ENCODE peak calls at places on chromosomes 4 and X, in nine cellular contexts. W is SW480, M is EH, Q is EL, O is hepatic stellate cell, Y is A549, T is NAMALWA, P is progenitor cell of endocrine pancreas, E is substantia nigra. U is an unnamed sample.

GRCh38 chr4:83599183-83599582 is 63.3 kb downstream of the GPAT3 start:
- DNase-seq in T (peak; percentile 86), O (peak; percentile 16), Y (peak; percentile 46), Q (peak; percentile 45), E (no peak), P (no peak), M (peak; percentile 63), W (peak; percentile 52), U (no peak)

GRCh38 chrX:150813922-150814321 is 84.5 kb downstream of the CD99L2 start:
- DNase-seq in E (no peak), W (no peak), O (no peak), T (no peak), M (peak; percentile 48), P (no peak), Q (peak; percentile 20), Y (no peak), U (no peak)

GRCh38 chrX:118536687-118537461 is 41.3 kb downstream of the DOCK11 start:
- DNase-seq in E (no peak), T (peak; percentile 76), P (no peak), M (peak; percentile 59), Y (peak; percentile 31), W (no peak), O (peak; percentile 25), Q (peak; percentile 33), U (peak; percentile 27)

GRCh38 chr4:72473434-72473900 is 95.6 kb downstream of the ADAMTS3 start:
- DNase-seq in P (no peak), O (no peak), Y (no peak), Q (no peak), W (no peak), E (no peak), T (no peak), M (no peak), U (no peak)

GRCh38 chr4:174262624-174263444 is 20.6 kb downstream of the FBXO8 start:
- DNase-seq in P (no peak), Y (no peak), T (no peak), W (no peak), Q (no peak), E (no peak), O (no peak), M (no peak), U (no peak)

GRCh38 chr4:67765928-67766327 is 11.7 kb upstream of the GNRHR start:
- DNase-seq in P (no peak), M (no peak), O (no peak), W (no peak), Q (no peak), E (no peak), T (no peak), Y (no peak), U (no peak)

GRCh38 chrX:55201930-55202579 is 18.1 kb upstream of the PAGE5 start:
- DNase-seq in O (no peak), W (no peak), P (no peak), Q (no peak), Y (no peak), M (no peak), T (no peak), E (no peak), U (no peak)

GRCh38 chr4:6991771-6992557 is 51.2 kb upstream of the TADA2B start:
- DNase-seq in W (no peak), O (peak; percentile 51), Y (no peak), E (no peak), T (no peak), Q (peak; percentile 90), M (peak; percentile 90), P (no peak), U (peak; percentile 26)

GRCh38 chrX:136528645-136529315 is 3.2 kb upstream of the VGLL1 start:
- DNase-seq in Q (no peak), W (no peak), O (no peak), T (peak; percentile 9), P (no peak), M (peak; percentile 8), Y (peak; percentile 13), E (no peak), U (no peak)

GRCh38 chrX:14051416-14051815 is 21.7 kb upstream of the GEMIN8 start:
- DNase-seq in O (no peak), W (peak; percentile 15), T (no peak), E (no peak), Q (no peak), P (no peak), M (no peak), Y (peak; percentile 41), U (no peak)

GRCh38 chr4:80610845-80611244 is 275.3 kb downstream of the CFAP299 start:
- DNase-seq in O (no peak), P (no peak), E (no peak), T (peak; percentile 96), M (peak; percentile 24), Y (no peak), W (peak; percentile 63), Q (peak; percentile 33), U (no peak)

GRCh38 chr4:121717680-121718237 is 21.0 kb upstream of the ANXA5 start:
- DNase-seq in T (no peak), Y (no peak), Q (no peak), P (no peak), O (no peak), E (no peak), M (peak; percentile 46), W (no peak), U (no peak)

GRCh38 chrX:101057095-101057714 is 5.3 kb upstream of the TRMT2B start:
- DNase-seq in Y (no peak), W (peak; percentile 7), M (peak; percentile 82), E (no peak), P (no peak), Q (peak; percentile 70), T (peak; percentile 2), O (peak; percentile 45), U (no peak)

GRCh38 chr4:26039950-26040349 is 125.9 kb downstream of the SMIM20 start:
- DNase-seq in T (no peak), Y (no peak), P (no peak), E (no peak), Q (no peak), M (peak; percentile 25), W (no peak), O (no peak), U (no peak)